ENCODE peak calls at places on chromosomes 1 and 21, in four cellular contexts. I is A549, E is GOT3, D is RPMI8226. U is an unnamed sample.
A peak's percentile ranks its signal among the peaks of the same experiment; 100 is the strongest.

GRCh38 chr1:34549199-34549598 is 205.6 kb upstream of the GJB5 start:
- DNase-seq in D (peak; percentile 50), I (no peak), E (no peak), U (peak; percentile 25)

GRCh38 chr1:12157366-12158231 is 9.2 kb upstream of the TNFRSF1B start:
- DNase-seq in I (no peak), D (no peak), E (no peak), U (no peak)

GRCh38 chr1:172827301-172827700 is 168.4 kb downstream of the FASLG start:
- DNase-seq in I (no peak), E (no peak), D (no peak), U (no peak)

GRCh38 chr1:60740154-60740553 is 342.2 kb upstream of the NFIA start:
- DNase-seq in D (no peak), E (no peak), I (no peak), U (no peak)

GRCh38 chr21:16624468-16625102 is 888.3 kb upstream of the CXADR start:
- DNase-seq in E (no peak), D (no peak), I (no peak), U (no peak)

GRCh38 chr1:224434447-224435317 is at the start of gene WDR26:
- DNase-seq in D (peak; percentile 93), I (peak; percentile 96), E (peak; percentile 38), U (peak; percentile 80)

GRCh38 chr1:240004086-240004749 is 87.5 kb upstream of the FMN2 start:
- DNase-seq in E (no peak), I (peak; percentile 37), D (peak; percentile 55), U (peak; percentile 26)

GRCh38 chr1:79929356-79929755 is 922.8 kb upstream of the ADGRL4 start:
- DNase-seq in E (no peak), D (no peak), I (no peak), U (no peak)

GRCh38 chr1:205709059-205709398 is 28.7 kb upstream of the SLC45A3 start:
- DNase-seq in D (no peak), E (no peak), I (no peak), U (peak; percentile 31)

GRCh38 chr1:23553206-23553895 is 6.0 kb downstream of the ID3 start:
- DNase-seq in E (no peak), D (no peak), I (no peak), U (no peak)

GRCh38 chr1:247077768-247078314 is 770 bp downstream of the ZNF670 start:
- DNase-seq in E (no peak), D (no peak), I (peak; percentile 13), U (peak; percentile 32)

GRCh38 chr1:99580451-99580850 is 65.5 kb upstream of the PALMD start:
- DNase-seq in D (no peak), E (no peak), I (no peak), U (peak; percentile 45)

U was measured in M059J.